ENCODE peak calls at places on chromosomes 13 and 19, in six cellular contexts. One of them, this sample, is unnamed.

GRCh38 chr13:98475521-98475920 is 101.4 kb downstream of the STK24 start:
- DNase-seq in neuronal stem cell: peak
- DNase-seq in cardiac fibroblast: peak
- DNase-seq in RWPE2: no peak
- DNase-seq in bronchial epithelial cell: no peak
- DNase-seq in GM12878: no peak
- DNase-seq in this sample: no peak

GRCh38 chr19:11279505-11280236 is 16.3 kb upstream of the TSPAN16 start:
- DNase-seq in neuronal stem cell: no peak
- DNase-seq in cardiac fibroblast: no peak
- DNase-seq in RWPE2: no peak
- DNase-seq in bronchial epithelial cell: no peak
- DNase-seq in GM12878: peak
- DNase-seq in this sample: no peak

GRCh38 chr19:28184997-28185396 is 1028.0 kb downstream of the UQCRFS1 start:
- DNase-seq in neuronal stem cell: no peak
- DNase-seq in cardiac fibroblast: peak
- DNase-seq in RWPE2: no peak
- DNase-seq in bronchial epithelial cell: peak
- DNase-seq in GM12878: no peak
- DNase-seq in this sample: no peak

GRCh38 chr19:28257396-28257795 is 955.6 kb downstream of the UQCRFS1 start:
- DNase-seq in neuronal stem cell: no peak
- DNase-seq in cardiac fibroblast: no peak
- DNase-seq in RWPE2: no peak
- DNase-seq in bronchial epithelial cell: no peak
- DNase-seq in GM12878: no peak
- DNase-seq in this sample: no peak

GRCh38 chr13:44191103-44191502 is 182.5 kb upstream of the SERP2 start:
- DNase-seq in neuronal stem cell: no peak
- DNase-seq in cardiac fibroblast: no peak
- DNase-seq in RWPE2: no peak
- DNase-seq in bronchial epithelial cell: no peak
- DNase-seq in GM12878: no peak
- DNase-seq in this sample: no peak

GRCh38 chr19:13117176-13117771 is 734 bp upstream of the TRMT1 start:
- DNase-seq in neuronal stem cell: no peak
- DNase-seq in cardiac fibroblast: no peak
- DNase-seq in RWPE2: no peak
- DNase-seq in bronchial epithelial cell: peak
- DNase-seq in GM12878: no peak
- DNase-seq in this sample: no peak

GRCh38 chr19:40282920-40283319 is 2.2 kb downstream of the AKT2 start:
- DNase-seq in neuronal stem cell: no peak
- DNase-seq in cardiac fibroblast: no peak
- DNase-seq in RWPE2: no peak
- DNase-seq in bronchial epithelial cell: no peak
- DNase-seq in GM12878: no peak
- DNase-seq in this sample: no peak

GRCh38 chr13:107476068-107476467 is 739.3 kb downstream of the LIG4 start:
- DNase-seq in neuronal stem cell: no peak
- DNase-seq in cardiac fibroblast: no peak
- DNase-seq in RWPE2: no peak
- DNase-seq in bronchial epithelial cell: no peak
- DNase-seq in GM12878: no peak
- DNase-seq in this sample: no peak

GRCh38 chr19:10517760-10518443 is 655 bp upstream of the S1PR5 start:
- DNase-seq in neuronal stem cell: no peak
- DNase-seq in cardiac fibroblast: peak
- DNase-seq in RWPE2: no peak
- DNase-seq in bronchial epithelial cell: peak
- DNase-seq in GM12878: no peak
- DNase-seq in this sample: no peak

GRCh38 chr13:112605531-112605990 is 17.6 kb upstream of the TUBGCP3 start:
- DNase-seq in neuronal stem cell: no peak
- DNase-seq in cardiac fibroblast: peak
- DNase-seq in RWPE2: no peak
- DNase-seq in bronchial epithelial cell: no peak
- DNase-seq in GM12878: no peak
- DNase-seq in this sample: no peak

GRCh38 chr13:35720690-35721554 is 244.4 kb upstream of the MAB21L1 start:
- DNase-seq in neuronal stem cell: peak
- DNase-seq in cardiac fibroblast: peak
- DNase-seq in RWPE2: no peak
- DNase-seq in bronchial epithelial cell: peak
- DNase-seq in GM12878: no peak
- DNase-seq in this sample: peak

GRCh38 chr19:20254151-20254550 is 87.1 kb downstream of the ZNF486 start:
- DNase-seq in neuronal stem cell: no peak
- DNase-seq in cardiac fibroblast: no peak
- DNase-seq in RWPE2: no peak
- DNase-seq in bronchial epithelial cell: no peak
- DNase-seq in GM12878: no peak
- DNase-seq in this sample: no peak

GRCh38 chr19:51027873-51028272 is 1.5 kb upstream of the KLK11 start:
- DNase-seq in neuronal stem cell: no peak
- DNase-seq in cardiac fibroblast: no peak
- DNase-seq in RWPE2: no peak
- DNase-seq in bronchial epithelial cell: no peak
- DNase-seq in GM12878: no peak
- DNase-seq in this sample: no peak

GRCh38 chr19:13098291-13099072 is 4.2 kb downstream of the LYL1 start:
- DNase-seq in neuronal stem cell: no peak
- DNase-seq in cardiac fibroblast: peak
- DNase-seq in RWPE2: no peak
- DNase-seq in bronchial epithelial cell: peak
- DNase-seq in GM12878: no peak
- DNase-seq in this sample: peak

GRCh38 chr19:29832801-29833200 is 21.0 kb downstream of the CCNE1 start:
- DNase-seq in neuronal stem cell: no peak
- DNase-seq in cardiac fibroblast: no peak
- DNase-seq in RWPE2: no peak
- DNase-seq in bronchial epithelial cell: no peak
- DNase-seq in GM12878: no peak
- DNase-seq in this sample: no peak

GRCh38 chr19:28883241-28883693 is 329.7 kb downstream of the UQCRFS1 start:
- DNase-seq in neuronal stem cell: no peak
- DNase-seq in cardiac fibroblast: peak
- DNase-seq in RWPE2: no peak
- DNase-seq in bronchial epithelial cell: no peak
- DNase-seq in GM12878: no peak
- DNase-seq in this sample: no peak

GRCh38 chr13:49367640-49368431 is 76.0 kb downstream of the CAB39L start:
- DNase-seq in neuronal stem cell: peak
- DNase-seq in cardiac fibroblast: peak
- DNase-seq in RWPE2: no peak
- DNase-seq in bronchial epithelial cell: no peak
- DNase-seq in GM12878: no peak
- DNase-seq in this sample: no peak

GRCh38 chr19:50844296-50844935 is 10.3 kb upstream of the KLK3 start:
- DNase-seq in neuronal stem cell: no peak
- DNase-seq in cardiac fibroblast: no peak
- DNase-seq in RWPE2: no peak
- DNase-seq in bronchial epithelial cell: no peak
- DNase-seq in GM12878: no peak
- DNase-seq in this sample: no peak

GRCh38 chr13:89827552-89827951 is 1519.9 kb upstream of the MIR17HG start:
- DNase-seq in neuronal stem cell: no peak
- DNase-seq in cardiac fibroblast: no peak
- DNase-seq in RWPE2: no peak
- DNase-seq in bronchial epithelial cell: no peak
- DNase-seq in GM12878: no peak
- DNase-seq in this sample: no peak

GRCh38 chr19:1455336-1456120 is 5.6 kb downstream of the APC2 start:
- DNase-seq in neuronal stem cell: no peak
- DNase-seq in cardiac fibroblast: peak
- DNase-seq in RWPE2: no peak
- DNase-seq in bronchial epithelial cell: peak
- DNase-seq in GM12878: no peak
- DNase-seq in this sample: no peak

GRCh38 chr19:1452802-1453524 is 3.0 kb downstream of the APC2 start:
- DNase-seq in neuronal stem cell: no peak
- DNase-seq in cardiac fibroblast: no peak
- DNase-seq in RWPE2: no peak
- DNase-seq in bronchial epithelial cell: no peak
- DNase-seq in GM12878: no peak
- DNase-seq in this sample: no peak

GRCh38 chr19:1456121-1456900 is 6.4 kb downstream of the APC2 start:
- DNase-seq in neuronal stem cell: no peak
- DNase-seq in cardiac fibroblast: no peak
- DNase-seq in RWPE2: no peak
- DNase-seq in bronchial epithelial cell: no peak
- DNase-seq in GM12878: no peak
- DNase-seq in this sample: no peak

GRCh38 chr19:1453525-1454371 is 3.8 kb downstream of the APC2 start:
- DNase-seq in neuronal stem cell: no peak
- DNase-seq in cardiac fibroblast: peak
- DNase-seq in RWPE2: no peak
- DNase-seq in bronchial epithelial cell: peak
- DNase-seq in GM12878: no peak
- DNase-seq in this sample: no peak

DNA sequence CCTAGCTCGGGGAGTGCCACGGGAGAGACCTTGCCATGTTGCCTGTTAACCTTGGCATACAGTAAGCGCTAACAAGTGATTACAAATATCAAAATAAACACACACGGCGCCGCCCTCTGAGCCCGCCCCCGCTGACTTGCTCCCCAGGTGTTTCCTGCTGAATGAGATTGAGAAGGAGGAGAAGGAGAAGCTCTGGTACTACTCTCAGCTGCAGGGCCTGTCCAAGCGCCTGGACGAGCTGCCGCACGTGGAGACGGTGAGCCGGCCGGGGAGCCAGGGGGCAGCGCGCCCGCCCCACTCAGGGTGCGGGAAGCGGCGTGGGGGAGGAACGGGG is 5.0 kb downstream of the APC2 start:
- DNase-seq in neuronal stem cell: no peak
- DNase-seq in cardiac fibroblast: no peak
- DNase-seq in RWPE2: no peak
- DNase-seq in bronchial epithelial cell: peak
- DNase-seq in GM12878: no peak
- DNase-seq in this sample: no peak
- H3K4me3 ChIP-seq in neuronal stem cell: peak
- H3K4me3 ChIP-seq in cardiac fibroblast: no peak
- H3K4me3 ChIP-seq in RWPE2: no peak
- H3K4me3 ChIP-seq in bronchial epithelial cell: peak
- H3K4me3 ChIP-seq in GM12878: no peak
- H3K4me3 ChIP-seq in this sample: no peak

DNA sequence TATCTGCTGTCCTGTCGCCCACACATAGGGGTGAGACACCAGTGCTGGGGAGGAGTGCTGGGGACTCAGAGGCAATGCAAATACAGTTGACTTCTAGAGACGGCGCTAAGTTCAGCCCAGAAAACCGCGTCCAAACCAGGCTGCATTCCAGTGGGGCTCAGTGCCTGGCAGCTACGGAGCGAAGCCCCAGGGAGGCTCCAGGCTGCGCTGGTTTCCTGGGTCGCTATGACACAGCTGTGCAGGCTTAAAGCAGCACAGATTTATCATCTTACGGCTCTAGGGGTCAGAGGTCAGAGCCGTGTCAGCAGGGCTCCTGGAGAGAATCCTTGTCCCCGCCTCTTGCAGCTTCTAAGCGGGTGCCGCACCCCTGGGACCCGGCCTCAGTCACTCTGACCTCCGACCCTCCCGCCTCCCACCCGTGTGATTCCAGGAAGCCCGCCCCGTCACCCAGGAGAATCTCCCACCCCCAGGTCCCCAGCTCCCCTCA is 61.6 kb downstream of the ANKRD10 start:
- DNase-seq in neuronal stem cell: no peak
- DNase-seq in cardiac fibroblast: no peak
- DNase-seq in RWPE2: no peak
- DNase-seq in bronchial epithelial cell: no peak
- DNase-seq in GM12878: no peak
- DNase-seq in this sample: no peak
- H3K4me3 ChIP-seq in neuronal stem cell: no peak
- H3K4me3 ChIP-seq in cardiac fibroblast: no peak
- H3K4me3 ChIP-seq in RWPE2: no peak
- H3K4me3 ChIP-seq in bronchial epithelial cell: no peak
- H3K4me3 ChIP-seq in GM12878: no peak
- H3K4me3 ChIP-seq in this sample: no peak

GRCh38 chr19:3024870-3025515 is 4.1 kb downstream of the TLE2 start:
- DNase-seq in neuronal stem cell: no peak
- DNase-seq in cardiac fibroblast: no peak
- DNase-seq in RWPE2: no peak
- DNase-seq in bronchial epithelial cell: no peak
- DNase-seq in GM12878: no peak
- DNase-seq in this sample: no peak

GRCh38 chr19:3026768-3027167 is 2.3 kb downstream of the TLE2 start:
- DNase-seq in neuronal stem cell: no peak
- DNase-seq in cardiac fibroblast: no peak
- DNase-seq in RWPE2: no peak
- DNase-seq in bronchial epithelial cell: no peak
- DNase-seq in GM12878: no peak
- DNase-seq in this sample: no peak

GRCh38 chr19:3025516-3025890 is 3.6 kb downstream of the TLE2 start:
- DNase-seq in neuronal stem cell: no peak
- DNase-seq in cardiac fibroblast: no peak
- DNase-seq in RWPE2: no peak
- DNase-seq in bronchial epithelial cell: no peak
- DNase-seq in GM12878: no peak
- DNase-seq in this sample: no peak

GRCh38 chr19:3027292-3027691 is 1.8 kb downstream of the TLE2 start:
- DNase-seq in neuronal stem cell: no peak
- DNase-seq in cardiac fibroblast: no peak
- DNase-seq in RWPE2: no peak
- DNase-seq in bronchial epithelial cell: no peak
- DNase-seq in GM12878: no peak
- DNase-seq in this sample: no peak

DNA sequence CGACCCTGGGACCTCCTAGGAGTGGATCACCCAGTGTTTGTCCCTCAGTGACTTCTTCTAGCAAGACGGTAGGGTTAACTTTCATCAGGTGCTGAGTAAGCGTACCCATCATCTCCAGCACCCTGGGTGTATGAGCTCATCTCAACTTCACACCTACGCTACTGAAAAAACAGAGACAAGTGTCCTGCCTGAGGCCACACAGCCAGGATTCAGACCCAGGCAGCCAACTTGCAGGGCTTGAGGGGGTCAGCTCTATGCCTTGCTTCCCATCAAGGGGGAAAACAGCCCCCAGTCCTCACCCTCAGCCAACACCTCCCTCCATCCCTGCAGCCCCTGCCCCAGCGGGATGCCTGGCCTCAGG is 4.6 kb downstream of the TLE2 start:
- DNase-seq in neuronal stem cell: no peak
- DNase-seq in cardiac fibroblast: no peak
- DNase-seq in RWPE2: no peak
- DNase-seq in bronchial epithelial cell: peak
- DNase-seq in GM12878: no peak
- DNase-seq in this sample: no peak
- H3K4me3 ChIP-seq in neuronal stem cell: peak
- H3K4me3 ChIP-seq in cardiac fibroblast: no peak
- H3K4me3 ChIP-seq in RWPE2: no peak
- H3K4me3 ChIP-seq in bronchial epithelial cell: no peak
- H3K4me3 ChIP-seq in GM12878: no peak
- H3K4me3 ChIP-seq in this sample: no peak

GRCh38 chr19:56069642-56070041 is 51.5 kb downstream of the ZNF787 start:
- DNase-seq in neuronal stem cell: no peak
- DNase-seq in cardiac fibroblast: no peak
- DNase-seq in RWPE2: no peak
- DNase-seq in bronchial epithelial cell: no peak
- DNase-seq in GM12878: no peak
- DNase-seq in this sample: no peak

GRCh38 chr19:56071151-56071550 is 49.9 kb downstream of the ZNF787 start:
- DNase-seq in neuronal stem cell: no peak
- DNase-seq in cardiac fibroblast: no peak
- DNase-seq in RWPE2: no peak
- DNase-seq in bronchial epithelial cell: no peak
- DNase-seq in GM12878: no peak
- DNase-seq in this sample: no peak

GRCh38 chr19:56066152-56067023 is 54.7 kb downstream of the ZNF787 start:
- DNase-seq in neuronal stem cell: peak
- DNase-seq in cardiac fibroblast: peak
- DNase-seq in RWPE2: no peak
- DNase-seq in bronchial epithelial cell: peak
- DNase-seq in GM12878: no peak
- DNase-seq in this sample: peak
- H3K4me3 ChIP-seq in neuronal stem cell: peak
- H3K4me3 ChIP-seq in cardiac fibroblast: no peak
- H3K4me3 ChIP-seq in RWPE2: no peak
- H3K4me3 ChIP-seq in bronchial epithelial cell: no peak
- H3K4me3 ChIP-seq in GM12878: peak
- H3K4me3 ChIP-seq in this sample: no peak

This sample was measured in astrocyte of the spinal cord.